ENCODE peak calls at places on chromosomes 3 and 15, in four cellular contexts. C is BE2C, A is MM.1S, I is body of pancreas. X is an unnamed sample. For H3K4me1, the result is how much of the 10 kb centered on the place peaks cover.

GRCh38 chr3:197956626-197956988 is 3.4 kb upstream of the LMLN start:
- DNase-seq in C (no peak), A (no peak), I (no peak), X (no peak)

GRCh38 chr3:32577621-32578556 is 7.2 kb upstream of the DYNC1LI1 start:
- DNase-seq in C (no peak), A (no peak), I (no peak), X (no peak)

GRCh38 chr3:189629803-189630455 is 1.3 kb upstream of the TP63 start:
- DNase-seq in C (no peak), A (no peak), I (peak), X (no peak)

GRCh38 chr3:139199421-139200010 is 144.3 kb upstream of the MRPS22 start:
- DNase-seq in C (no peak), A (peak), I (no peak), X (no peak)

GRCh38 chr3:148158210-148158609 is 539.5 kb upstream of the AGTR1 start:
- DNase-seq in C (peak), A (no peak), I (no peak), X (no peak)

GRCh38 chr3:43791246-43791645 is 100.5 kb downstream of the ABHD5 start:
- DNase-seq in C (no peak), A (no peak), I (no peak), X (no peak)

GRCh38 chr3:17733270-17733669 is 9.2 kb downstream of the TBC1D5 start:
- DNase-seq in C (no peak), A (no peak), I (no peak), X (no peak)

GRCh38 chr3:98962951-98963350 is 61.5 kb upstream of the DCBLD2 start:
- DNase-seq in C (no peak), A (no peak), I (no peak), X (no peak)

GRCh38 chr15:101362986-101363566 is 68.0 kb upstream of the SNRPA1 start:
- DNase-seq in C (no peak), A (no peak), I (no peak), X (no peak)

GRCh38 chr3:153043729-153044314 is 118.2 kb upstream of the RAP2B start:
- DNase-seq in C (no peak), A (no peak), I (no peak), X (no peak)

GRCh38 chr3:148307443-148307843 is 390.3 kb upstream of the AGTR1 start:
- DNase-seq in C (no peak), A (no peak), I (no peak), X (no peak)

GRCh38 chr15:74763416-74763815 is 14.8 kb downstream of the CYP1A2 start:
- DNase-seq in C (no peak), A (no peak), I (no peak), X (no peak)

GRCh38 chr3:30737746-30738499 is 131.5 kb downstream of the TGFBR2 start:
- DNase-seq in C (no peak), A (no peak), I (no peak), X (no peak)
- H3K4me1 ChIP-seq in C (under half), A (under half), I (under half), X (under half)

DNA sequence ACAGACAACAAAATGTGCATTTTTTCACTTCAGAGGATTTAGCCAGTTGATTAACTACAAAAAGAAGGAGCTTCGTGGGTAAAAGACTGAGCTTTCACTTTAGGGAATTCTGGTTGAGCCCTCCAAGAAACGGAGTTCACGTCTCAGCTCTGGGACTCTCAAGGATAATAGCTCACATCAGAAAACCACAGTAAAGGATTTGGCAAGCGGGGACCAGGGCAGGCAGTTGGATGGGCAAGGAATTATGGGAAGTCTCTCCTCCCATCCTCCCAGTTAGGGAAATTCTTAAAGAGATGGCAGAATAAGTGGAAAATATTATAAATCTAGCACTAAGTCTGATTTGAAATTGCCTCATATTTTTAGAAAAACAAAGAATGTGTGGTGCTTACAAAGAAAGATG is 188.3 kb upstream of the EOMES start:
- DNase-seq in C (no peak), A (no peak), I (no peak), X (no peak)
- H3K4me1 ChIP-seq in C (under half), A (under half), I (under half), X (under half)

DNA sequence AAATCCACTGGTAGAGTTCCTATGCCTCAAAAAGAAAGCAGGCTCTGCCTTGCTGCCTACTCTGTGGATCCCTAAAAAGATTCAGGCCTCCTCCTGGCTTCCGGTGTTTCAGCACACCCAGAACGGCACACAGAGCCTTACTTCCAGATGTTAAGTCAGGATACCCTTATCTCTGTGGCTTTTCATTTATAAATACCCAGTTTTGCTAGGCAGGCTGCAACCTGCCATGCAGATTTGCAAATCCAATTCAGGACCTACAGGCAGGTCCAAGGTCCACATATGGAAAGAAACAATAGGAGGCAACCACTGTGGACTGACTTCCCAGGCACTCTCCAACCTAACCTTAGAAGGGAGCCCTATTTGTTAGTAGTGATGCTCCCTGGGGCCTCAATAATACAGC is 30.7 kb downstream of the EFL1 start:
- DNase-seq in C (no peak), A (no peak), I (no peak), X (peak)
- H3K4me1 ChIP-seq in C (under half), A (under half), I (under half), X (under half)

GRCh38 chr15:39134282-39134681 is 446.6 kb upstream of the THBS1 start:
- DNase-seq in C (no peak), A (no peak), I (no peak), X (no peak)

GRCh38 chr15:39139431-39140059 is 441.3 kb upstream of the THBS1 start:
- DNase-seq in C (no peak), A (no peak), I (no peak), X (no peak)

GRCh38 chr15:39133201-39133600 is 447.7 kb upstream of the THBS1 start:
- DNase-seq in C (no peak), A (no peak), I (no peak), X (no peak)

GRCh38 chr15:39132071-39132470 is 448.8 kb upstream of the THBS1 start:
- DNase-seq in C (no peak), A (no peak), I (no peak), X (no peak)

DNA sequence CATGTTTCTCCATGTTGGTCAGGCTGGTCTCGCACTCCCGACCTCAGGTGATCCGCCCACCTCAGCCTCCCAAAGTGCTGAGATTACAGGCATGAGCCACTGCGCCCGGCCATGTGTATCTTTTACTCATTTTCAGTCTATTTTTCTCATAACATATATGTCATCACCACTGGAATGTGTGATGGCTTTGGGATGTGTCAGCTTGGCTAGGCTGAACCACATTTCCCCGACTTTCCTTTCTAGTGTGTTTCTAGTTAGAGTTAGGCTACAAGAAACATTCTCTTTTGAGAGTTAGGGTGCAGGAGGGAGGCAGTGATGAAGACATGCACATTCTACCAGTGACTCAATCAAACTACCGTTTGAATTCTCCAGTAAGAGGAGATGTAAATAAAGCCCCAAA is 444.9 kb upstream of the THBS1 start:
- DNase-seq in C (no peak), A (no peak), I (no peak), X (no peak)
- H3K4me1 ChIP-seq in C (under half), A (under half), I (under half), X (under half)